ENCODE peak calls at places on chromosome 2, in six cellular contexts. One of them, this sample, is unnamed.

GRCh38 chr2:67234443-67234842 is 162.7 kb upstream of the ETAA1 start:
- DNase-seq in fibroblast of lung: peak; percentile 79
- DNase-seq in psoas muscle: no peak
- DNase-seq in cardiac muscle cell: peak; percentile 65
- DNase-seq in CD8-positive, alpha-beta memory T cell: no peak
- DNase-seq in left lung: no peak
- DNase-seq in this sample: peak; percentile 8

GRCh38 chr2:160343404-160343803 is 143.3 kb upstream of the ITGB6 start:
- DNase-seq in fibroblast of lung: no peak
- DNase-seq in psoas muscle: no peak
- DNase-seq in cardiac muscle cell: no peak
- DNase-seq in CD8-positive, alpha-beta memory T cell: no peak
- DNase-seq in left lung: no peak
- DNase-seq in this sample: no peak

GRCh38 chr2:29755829-29756228 is 165.6 kb downstream of the ALK start:
- DNase-seq in fibroblast of lung: no peak
- DNase-seq in psoas muscle: no peak
- DNase-seq in cardiac muscle cell: no peak
- DNase-seq in CD8-positive, alpha-beta memory T cell: no peak
- DNase-seq in left lung: no peak
- DNase-seq in this sample: no peak

GRCh38 chr2:197869501-197870111 is 65.2 kb downstream of the PLCL1 start:
- DNase-seq in fibroblast of lung: peak; percentile 33
- DNase-seq in psoas muscle: no peak
- DNase-seq in cardiac muscle cell: peak; percentile 46
- DNase-seq in CD8-positive, alpha-beta memory T cell: no peak
- DNase-seq in left lung: no peak
- DNase-seq in this sample: no peak

GRCh38 chr2:43106767-43107527 is 119.5 kb downstream of the ZFP36L2 start:
- DNase-seq in fibroblast of lung: peak; percentile 18
- DNase-seq in psoas muscle: no peak
- DNase-seq in cardiac muscle cell: peak; percentile 44
- DNase-seq in CD8-positive, alpha-beta memory T cell: no peak
- DNase-seq in left lung: peak; percentile 76
- DNase-seq in this sample: no peak

GRCh38 chr2:105739944-105740734 is 4.6 kb upstream of the NCK2 start:
- DNase-seq in fibroblast of lung: no peak
- DNase-seq in psoas muscle: no peak
- DNase-seq in cardiac muscle cell: no peak
- DNase-seq in CD8-positive, alpha-beta memory T cell: no peak
- DNase-seq in left lung: no peak
- DNase-seq in this sample: no peak

GRCh38 chr2:196433116-196433515 is 206.4 kb upstream of the CCDC150 start:
- DNase-seq in fibroblast of lung: no peak
- DNase-seq in psoas muscle: no peak
- DNase-seq in cardiac muscle cell: no peak
- DNase-seq in CD8-positive, alpha-beta memory T cell: no peak
- DNase-seq in left lung: no peak
- DNase-seq in this sample: no peak

GRCh38 chr2:108182489-108182888 is 57.3 kb upstream of the SULT1C3 start:
- DNase-seq in fibroblast of lung: no peak
- DNase-seq in psoas muscle: no peak
- DNase-seq in cardiac muscle cell: peak; percentile 6
- DNase-seq in CD8-positive, alpha-beta memory T cell: no peak
- DNase-seq in left lung: no peak
- DNase-seq in this sample: peak; percentile 52

GRCh38 chr2:187718092-187718491 is 163.9 kb upstream of the TFPI start:
- DNase-seq in fibroblast of lung: no peak
- DNase-seq in psoas muscle: no peak
- DNase-seq in cardiac muscle cell: no peak
- DNase-seq in CD8-positive, alpha-beta memory T cell: no peak
- DNase-seq in left lung: no peak
- DNase-seq in this sample: no peak

GRCh38 chr2:128366746-128367511 is 48.3 kb upstream of the HS6ST1 start:
- DNase-seq in fibroblast of lung: no peak
- DNase-seq in psoas muscle: no peak
- DNase-seq in cardiac muscle cell: no peak
- DNase-seq in CD8-positive, alpha-beta memory T cell: no peak
- DNase-seq in left lung: no peak
- DNase-seq in this sample: peak; percentile 23

GRCh38 chr2:28411956-28412609 is 19.4 kb downstream of the FOSL2 start:
- DNase-seq in fibroblast of lung: no peak
- DNase-seq in psoas muscle: peak; percentile 58
- DNase-seq in cardiac muscle cell: no peak
- DNase-seq in CD8-positive, alpha-beta memory T cell: no peak
- DNase-seq in left lung: no peak
- DNase-seq in this sample: no peak

GRCh38 chr2:8573234-8573941 is 108.5 kb upstream of the ID2 start:
- DNase-seq in fibroblast of lung: no peak
- DNase-seq in psoas muscle: no peak
- DNase-seq in cardiac muscle cell: no peak
- DNase-seq in CD8-positive, alpha-beta memory T cell: no peak
- DNase-seq in left lung: no peak
- DNase-seq in this sample: no peak

GRCh38 chr2:167404896-167405295 is 516.6 kb downstream of the XIRP2 start:
- DNase-seq in fibroblast of lung: peak; percentile 19
- DNase-seq in psoas muscle: no peak
- DNase-seq in cardiac muscle cell: peak; percentile 41
- DNase-seq in CD8-positive, alpha-beta memory T cell: no peak
- DNase-seq in left lung: no peak
- DNase-seq in this sample: no peak

GRCh38 chr2:70471129-70471528 is 82.5 kb downstream of the TGFA start:
- DNase-seq in fibroblast of lung: no peak
- DNase-seq in psoas muscle: no peak
- DNase-seq in cardiac muscle cell: no peak
- DNase-seq in CD8-positive, alpha-beta memory T cell: no peak
- DNase-seq in left lung: no peak
- DNase-seq in this sample: no peak

GRCh38 chr2:168169097-168169745 is 78.2 kb downstream of the STK39 start:
- DNase-seq in fibroblast of lung: peak; percentile 35
- DNase-seq in psoas muscle: no peak
- DNase-seq in cardiac muscle cell: no peak
- DNase-seq in CD8-positive, alpha-beta memory T cell: no peak
- DNase-seq in left lung: no peak
- DNase-seq in this sample: no peak

GRCh38 chr2:166125557-166125956 is 2.3 kb downstream of the SCN1A start:
- DNase-seq in fibroblast of lung: no peak
- DNase-seq in psoas muscle: no peak
- DNase-seq in cardiac muscle cell: no peak
- DNase-seq in CD8-positive, alpha-beta memory T cell: no peak
- DNase-seq in left lung: no peak
- DNase-seq in this sample: no peak

GRCh38 chr2:178498137-178498536 is 17.9 kb downstream of the PLEKHA3 start:
- DNase-seq in fibroblast of lung: no peak
- DNase-seq in psoas muscle: no peak
- DNase-seq in cardiac muscle cell: no peak
- DNase-seq in CD8-positive, alpha-beta memory T cell: no peak
- DNase-seq in left lung: no peak
- DNase-seq in this sample: no peak

GRCh38 chr2:160492401-160493226 is 993 bp downstream of the RBMS1 start:
- DNase-seq in fibroblast of lung: peak; percentile 72
- DNase-seq in psoas muscle: peak; percentile 86
- DNase-seq in cardiac muscle cell: peak; percentile 80
- DNase-seq in CD8-positive, alpha-beta memory T cell: peak; percentile 48
- DNase-seq in left lung: peak; percentile 89
- DNase-seq in this sample: peak; percentile 81

GRCh38 chr2:238713234-238713832 is 134.6 kb upstream of the TWIST2 start:
- DNase-seq in fibroblast of lung: no peak
- DNase-seq in psoas muscle: no peak
- DNase-seq in cardiac muscle cell: no peak
- DNase-seq in CD8-positive, alpha-beta memory T cell: no peak
- DNase-seq in left lung: no peak
- DNase-seq in this sample: no peak

GRCh38 chr2:86492057-86492456 is 50.9 kb downstream of the KDM3A start:
- DNase-seq in fibroblast of lung: no peak
- DNase-seq in psoas muscle: no peak
- DNase-seq in cardiac muscle cell: no peak
- DNase-seq in CD8-positive, alpha-beta memory T cell: no peak
- DNase-seq in left lung: no peak
- DNase-seq in this sample: peak; percentile 60

GRCh38 chr2:231298091-231298490 is 97.4 kb upstream of the B3GNT7 start:
- DNase-seq in fibroblast of lung: no peak
- DNase-seq in psoas muscle: no peak
- DNase-seq in cardiac muscle cell: no peak
- DNase-seq in CD8-positive, alpha-beta memory T cell: no peak
- DNase-seq in left lung: no peak
- DNase-seq in this sample: no peak

GRCh38 chr2:235608200-235608591 is 114.4 kb downstream of the AGAP1 start:
- DNase-seq in fibroblast of lung: no peak
- DNase-seq in psoas muscle: no peak
- DNase-seq in cardiac muscle cell: peak; percentile 40
- DNase-seq in CD8-positive, alpha-beta memory T cell: no peak
- DNase-seq in left lung: no peak
- DNase-seq in this sample: no peak

GRCh38 chr2:69185807-69186206 is 172.8 kb downstream of the ANTXR1 start:
- DNase-seq in fibroblast of lung: no peak
- DNase-seq in psoas muscle: no peak
- DNase-seq in cardiac muscle cell: no peak
- DNase-seq in CD8-positive, alpha-beta memory T cell: no peak
- DNase-seq in left lung: no peak
- DNase-seq in this sample: no peak

GRCh38 chr2:104849618-104850097 is 4.3 kb upstream of the POU3F3 start:
- DNase-seq in fibroblast of lung: peak; percentile 62
- DNase-seq in psoas muscle: peak; percentile 80
- DNase-seq in cardiac muscle cell: peak; percentile 77
- DNase-seq in CD8-positive, alpha-beta memory T cell: peak; percentile 29
- DNase-seq in left lung: peak; percentile 49
- DNase-seq in this sample: peak; percentile 78

GRCh38 chr2:95077521-95077807 is 44.1 kb downstream of the MRPS5 start:
- DNase-seq in fibroblast of lung: peak; percentile 23
- DNase-seq in psoas muscle: no peak
- DNase-seq in cardiac muscle cell: no peak
- DNase-seq in CD8-positive, alpha-beta memory T cell: no peak
- DNase-seq in left lung: no peak
- DNase-seq in this sample: no peak

GRCh38 chr2:60335533-60336237 is 217.8 kb downstream of the BCL11A start:
- DNase-seq in fibroblast of lung: no peak
- DNase-seq in psoas muscle: no peak
- DNase-seq in cardiac muscle cell: no peak
- DNase-seq in CD8-positive, alpha-beta memory T cell: no peak
- DNase-seq in left lung: no peak
- DNase-seq in this sample: no peak

GRCh38 chr2:195049372-195050031 is 607.5 kb upstream of the SLC39A10 start:
- DNase-seq in fibroblast of lung: no peak
- DNase-seq in psoas muscle: no peak
- DNase-seq in cardiac muscle cell: no peak
- DNase-seq in CD8-positive, alpha-beta memory T cell: no peak
- DNase-seq in left lung: no peak
- DNase-seq in this sample: no peak

GRCh38 chr2:210172219-210172575 is 988 bp upstream of the KANSL1L start:
- DNase-seq in fibroblast of lung: no peak
- DNase-seq in psoas muscle: no peak
- DNase-seq in cardiac muscle cell: peak; percentile 8
- DNase-seq in CD8-positive, alpha-beta memory T cell: no peak
- DNase-seq in left lung: no peak
- DNase-seq in this sample: no peak

GRCh38 chr2:194328456-194328855 is 1328.6 kb upstream of the SLC39A10 start:
- DNase-seq in fibroblast of lung: no peak
- DNase-seq in psoas muscle: no peak
- DNase-seq in cardiac muscle cell: no peak
- DNase-seq in CD8-positive, alpha-beta memory T cell: no peak
- DNase-seq in left lung: peak; percentile 50
- DNase-seq in this sample: no peak

DNA sequence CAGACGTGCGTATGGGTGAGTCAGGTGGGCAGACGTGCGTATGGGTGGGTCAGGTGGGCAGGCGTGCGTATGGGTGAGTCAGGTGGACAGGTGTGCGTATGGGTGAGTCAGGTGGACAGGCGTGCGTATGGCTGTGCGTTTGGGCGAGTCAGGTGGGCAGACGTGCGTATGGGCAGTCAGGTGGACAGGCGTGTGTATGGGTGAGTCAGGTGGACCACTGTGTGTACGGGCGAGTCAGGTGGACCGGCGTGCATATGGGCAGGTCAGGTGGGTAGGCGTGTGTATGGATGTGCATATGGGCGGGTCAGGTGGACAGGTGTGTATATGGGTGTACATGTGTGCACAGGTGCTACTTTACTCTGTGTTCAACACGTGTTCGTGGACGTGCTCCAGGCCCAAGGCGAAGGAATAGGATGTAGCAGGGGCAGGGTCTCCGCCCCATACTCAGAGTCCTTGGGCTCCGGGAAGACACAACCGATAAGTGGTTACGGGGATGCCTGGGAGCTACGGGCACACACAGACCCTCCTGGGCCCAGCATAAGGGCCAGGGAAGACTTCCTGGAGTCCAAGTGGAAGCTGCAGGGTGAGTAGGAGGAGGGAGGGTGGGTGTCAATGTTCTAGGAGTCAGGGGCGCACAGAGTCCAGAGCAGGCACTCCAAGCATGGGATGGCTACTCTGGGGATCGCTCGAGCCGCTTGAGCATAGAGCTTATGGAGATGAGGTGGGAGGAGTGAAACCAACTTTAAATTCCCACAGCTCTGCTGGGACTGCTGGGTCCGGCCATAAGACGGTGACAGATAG is 27.1 kb upstream of the KLF11 start:
- DNase-seq in fibroblast of lung: no peak
- DNase-seq in psoas muscle: no peak
- DNase-seq in cardiac muscle cell: no peak
- DNase-seq in CD8-positive, alpha-beta memory T cell: no peak
- DNase-seq in left lung: no peak
- DNase-seq in this sample: no peak
- H3K9me3 ChIP-seq in fibroblast of lung: no peaks in the 10 kb centered on the region
- H3K9me3 ChIP-seq in psoas muscle: peaks cover 3% of the 10 kb centered on the region
- H3K9me3 ChIP-seq in cardiac muscle cell: no peaks in the 10 kb centered on the region
- H3K9me3 ChIP-seq in CD8-positive, alpha-beta memory T cell: no peaks in the 10 kb centered on the region
- H3K9me3 ChIP-seq in left lung: no peaks in the 10 kb centered on the region
- H3K9me3 ChIP-seq in this sample: peaks cover 3% of the 10 kb centered on the region

GRCh38 chr2:118124293-118124891 is 36.1 kb downstream of the INSIG2 start:
- DNase-seq in fibroblast of lung: no peak
- DNase-seq in psoas muscle: no peak
- DNase-seq in cardiac muscle cell: no peak
- DNase-seq in CD8-positive, alpha-beta memory T cell: no peak
- DNase-seq in left lung: no peak
- DNase-seq in this sample: no peak
- H3K4me1 ChIP-seq in fibroblast of lung: peaks cover 2% of the 10 kb centered on the region
- H3K4me1 ChIP-seq in psoas muscle: no peaks in the 10 kb centered on the region
- H3K4me1 ChIP-seq in cardiac muscle cell: no peaks in the 10 kb centered on the region
- H3K4me1 ChIP-seq in CD8-positive, alpha-beta memory T cell: no peaks in the 10 kb centered on the region
- H3K4me1 ChIP-seq in left lung: peaks cover 28% of the 10 kb centered on the region
- H3K4me1 ChIP-seq in this sample: no peaks in the 10 kb centered on the region

DNA sequence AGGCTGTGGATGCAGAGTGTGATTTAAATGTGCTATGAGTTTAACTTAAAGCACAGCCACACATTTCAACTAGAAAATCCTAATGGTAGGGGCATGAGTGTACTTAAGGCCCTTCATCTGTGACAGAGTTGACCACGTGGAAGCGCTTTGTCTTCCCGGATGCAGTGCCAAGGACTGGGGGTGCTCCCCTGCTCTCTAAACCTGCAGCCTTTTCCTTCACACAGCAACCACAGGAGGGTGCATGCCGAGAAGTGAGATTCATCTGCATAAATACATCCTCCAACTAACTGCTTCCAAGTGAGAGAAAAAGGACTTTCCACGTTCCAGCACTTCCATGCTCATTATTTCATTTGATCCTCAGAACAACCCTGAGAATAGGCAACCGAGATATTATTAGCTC is 149.6 kb downstream of the MYT1L start:
- DNase-seq in fibroblast of lung: no peak
- DNase-seq in psoas muscle: no peak
- DNase-seq in cardiac muscle cell: no peak
- DNase-seq in CD8-positive, alpha-beta memory T cell: no peak
- DNase-seq in left lung: no peak
- DNase-seq in this sample: no peak
- H3K9me3 ChIP-seq in fibroblast of lung: no peaks in the 10 kb centered on the region
- H3K9me3 ChIP-seq in psoas muscle: no peaks in the 10 kb centered on the region
- H3K9me3 ChIP-seq in cardiac muscle cell: no peaks in the 10 kb centered on the region
- H3K9me3 ChIP-seq in CD8-positive, alpha-beta memory T cell: no peaks in the 10 kb centered on the region
- H3K9me3 ChIP-seq in left lung: no peaks in the 10 kb centered on the region
- H3K9me3 ChIP-seq in this sample: no peaks in the 10 kb centered on the region

GRCh38 chr2:1586946-1587840 is 157.1 kb downstream of the PXDN start:
- DNase-seq in fibroblast of lung: no peak
- DNase-seq in psoas muscle: peak; percentile 44
- DNase-seq in cardiac muscle cell: peak; percentile 36
- DNase-seq in CD8-positive, alpha-beta memory T cell: no peak
- DNase-seq in left lung: peak; percentile 73
- DNase-seq in this sample: no peak
- H3K4me1 ChIP-seq in fibroblast of lung: peaks cover 6% of the 10 kb centered on the region
- H3K4me1 ChIP-seq in psoas muscle: no peaks in the 10 kb centered on the region
- H3K4me1 ChIP-seq in cardiac muscle cell: peaks cover 4% of the 10 kb centered on the region
- H3K4me1 ChIP-seq in CD8-positive, alpha-beta memory T cell: no peaks in the 10 kb centered on the region
- H3K4me1 ChIP-seq in left lung: peaks cover 15% of the 10 kb centered on the region
- H3K4me1 ChIP-seq in this sample: peaks cover 25% of the 10 kb centered on the region